ENCODE peak calls at places on chromosomes 12 and 14, in six cellular contexts. U is epithelial cell of prostate; A is NCI-H345; Y is NCI-H1105 treated with DMSO at 0.1 percent for 48 hours; M is stimulated activated CD4-positive, alpha-beta T cell treated with anti-CD3 and anti-CD28 coated beads, Interleukin-2, amount 100 ng/mL, for 48 hours; F is T-helper 1 cell. H is an unnamed sample.

GRCh38 chr12:25495336-25496097 is 57.6 kb downstream of the LMNTD1 start:
- DNase-seq in U (peak; percentile 40), A (no peak), Y (no peak), M (no peak), F (no peak), H (no peak)

GRCh38 chr14:72758420-72758819 is 135.5 kb downstream of the DPF3 start:
- DNase-seq in U (no peak), A (no peak), Y (no peak), M (no peak), F (no peak), H (no peak)

GRCh38 chr12:51270847-51271518 is 768 bp upstream of the SMAGP start:
- DNase-seq in U (peak; percentile 76), A (no peak), Y (no peak), M (no peak), F (no peak), H (no peak)

GRCh38 chr12:88553941-88554658 is 26.2 kb downstream of the KITLG start:
- DNase-seq in U (no peak), A (peak; percentile 97), Y (peak; percentile 96), M (no peak), F (no peak), H (no peak)

GRCh38 chr12:46402861-46403731 is 30.5 kb upstream of the SLC38A2 start:
- DNase-seq in U (no peak), A (no peak), Y (no peak), M (no peak), F (no peak), H (no peak)

GRCh38 chr14:100408350-100409015 is 85.3 kb downstream of the SLC25A47 start:
- DNase-seq in U (no peak), A (no peak), Y (no peak), M (no peak), F (no peak), H (no peak)

GRCh38 chr12:59570134-59570533 is 25.7 kb upstream of the SLC16A7 start:
- DNase-seq in U (peak; percentile 84), A (no peak), Y (no peak), M (no peak), F (no peak), H (no peak)

GRCh38 chr12:95671265-95671664 is 119.3 kb downstream of the NTN4 start:
- DNase-seq in U (no peak), A (no peak), Y (no peak), M (no peak), F (no peak), H (no peak)